ENCODE peak calls at places on chromosomes 3 and 15, in six cellular contexts. E is neural progenitor cell; D is stimulated activated CD4-positive, alpha-beta T cell treated with anti-CD3 and anti-CD28 coated beads, Interleukin-15, amount 100 ng/mL, for 24 hours; B is KBM-7; I is ecto neural progenitor cell; W is fibroblast of gingiva. L is an unnamed sample.

GRCh38 chr15:90610220-90610619 is 80.5 kb downstream of the CRTC3 start:
- DNase-seq in I (no peak), B (no peak), D (no peak), W (peak; percentile 42), E (no peak), L (no peak)

GRCh38 chr15:60476713-60477112 is 2.2 kb downstream of the ICE2 start:
- DNase-seq in I (no peak), D (no peak), E (peak; percentile 8), W (peak; percentile 45), B (no peak), L (no peak)

GRCh38 chr3:6861331-6861988 is 545 bp downstream of the GRM7 start:
- DNase-seq in W (no peak), B (no peak), D (peak; percentile 3), I (no peak), E (peak; percentile 65), L (no peak)

GRCh38 chr15:55360256-55360655 is 41.2 kb downstream of the PIGB start:
- DNase-seq in B (peak; percentile 40), E (no peak), D (no peak), I (no peak), W (no peak), L (no peak)

GRCh38 chr3:139718415-139718814 is 40.6 kb upstream of the NMNAT3 start:
- DNase-seq in I (peak; percentile 60), W (peak; percentile 50), B (no peak), D (no peak), E (peak; percentile 74), L (no peak)

GRCh38 chr3:10941972-10942371 is 50.6 kb upstream of the SLC6A1 start:
- DNase-seq in I (no peak), D (peak; percentile 48), E (peak; percentile 35), W (no peak), B (peak; percentile 35), L (no peak)

GRCh38 chr3:194938845-194939531 is 253.3 kb downstream of the FAM43A start:
- DNase-seq in W (no peak), B (no peak), E (no peak), I (no peak), D (no peak), L (peak; percentile 46)

GRCh38 chr3:65930650-65931049 is 108.1 kb downstream of the MAGI1 start:
- DNase-seq in W (no peak), E (no peak), I (no peak), B (no peak), D (no peak), L (no peak)

GRCh38 chr15:76059320-76060097 is at the start of gene TMEM266:
- DNase-seq in I (peak; percentile 84), D (peak; percentile 35), B (no peak), E (peak; percentile 96), W (no peak), L (no peak)

GRCh38 chr15:72591361-72591760 is 63.1 kb upstream of the GOLGA6B start:
- DNase-seq in B (no peak), I (no peak), E (no peak), W (no peak), D (no peak), L (no peak)

GRCh38 chr3:45597581-45597980 is 3.0 kb downstream of the LIMD1 start:
- DNase-seq in W (no peak), B (no peak), E (no peak), I (no peak), D (no peak), L (no peak)

GRCh38 chr3:135229018-135229495 is 434.0 kb downstream of the EPHB1 start:
- DNase-seq in B (no peak), W (no peak), E (peak; percentile 35), I (no peak), D (no peak), L (no peak)

GRCh38 chr3:193354423-193354822 is 24.1 kb downstream of the ATP13A5 start:
- DNase-seq in W (no peak), I (no peak), B (no peak), E (no peak), D (no peak), L (no peak)

GRCh38 chr3:32675164-32675563 is 9.8 kb upstream of the CNOT10 start:
- DNase-seq in D (no peak), W (no peak), E (no peak), I (no peak), B (no peak), L (no peak)

GRCh38 chr3:128598884-128599664 is 51.5 kb downstream of the RPN1 start:
- DNase-seq in D (no peak), W (no peak), B (no peak), I (no peak), E (no peak), L (no peak)

GRCh38 chr3:48631516-48632448 is 3.5 kb downstream of the SLC26A6 start:
- DNase-seq in B (no peak), I (no peak), E (no peak), D (no peak), W (no peak), L (no peak)

GRCh38 chr3:35215525-35216500 is 423.5 kb upstream of the ARPP21 start:
- DNase-seq in D (no peak), I (no peak), B (no peak), W (no peak), E (no peak), L (no peak)

GRCh38 chr3:146658841-146659240 is 53.7 kb upstream of the PLSCR5 start:
- DNase-seq in I (no peak), W (no peak), E (no peak), B (no peak), D (no peak), L (no peak)

GRCh38 chr15:96626936-96627577 is 296.6 kb downstream of the NR2F2 start:
- DNase-seq in I (peak; percentile 47), E (no peak), D (no peak), B (no peak), W (no peak), L (no peak)

GRCh38 chr3:48478631-48479555 is 25.1 kb downstream of the SHISA5 start:
- DNase-seq in I (no peak), W (no peak), D (peak; percentile 52), E (no peak), B (peak; percentile 49), L (no peak)

GRCh38 chr15:90956551-90957104 is 1.9 kb downstream of the RCCD1 start:
- DNase-seq in E (peak; percentile 92), B (no peak), W (peak; percentile 63), I (peak; percentile 92), D (peak; percentile 76), L (peak; percentile 76)

GRCh38 chr3:94862703-94863102 is 799.8 kb downstream of the NSUN3 start:
- DNase-seq in E (peak; percentile 47), I (no peak), B (peak; percentile 30), W (no peak), D (no peak), L (no peak)

GRCh38 chr3:11167590-11167989 is 13.3 kb downstream of the HRH1 start:
- DNase-seq in W (no peak), D (no peak), I (no peak), B (no peak), E (no peak), L (no peak)

GRCh38 chr15:90037510-90037860 is 36.4 kb downstream of the ZNF710 start:
- DNase-seq in D (no peak), W (peak; percentile 29), B (no peak), I (no peak), E (no peak), L (no peak)

GRCh38 chr15:75200765-75201608 is 695 bp upstream of the C15orf39 start:
- DNase-seq in E (peak; percentile 38), I (no peak), B (peak; percentile 87), D (peak; percentile 69), W (no peak), L (peak; percentile 79)

GRCh38 chr3:196186661-196187573 is 24.3 kb downstream of the ZDHHC19 start:
- DNase-seq in B (peak; percentile 76), I (peak; percentile 84), W (no peak), E (peak; percentile 90), D (no peak), L (no peak)

GRCh38 chr3:127422663-127423375 is 135.0 kb upstream of the PRR20G start:
- DNase-seq in D (no peak), E (peak; percentile 43), W (no peak), I (peak; percentile 52), B (no peak), L (peak; percentile 32)

GRCh38 chr15:31758126-31758525 is 272.2 kb upstream of the CHRNA7 start:
- DNase-seq in I (no peak), B (peak; percentile 1), E (no peak), W (peak; percentile 7), D (no peak), L (peak; percentile 88)

GRCh38 chr3:144369151-144369879 is 397.7 kb downstream of the DIPK2A start:
- DNase-seq in W (no peak), E (peak; percentile 46), D (no peak), I (no peak), B (no peak), L (no peak)

GRCh38 chr15:76512971-76513370 is 176.4 kb downstream of the ISL2 start:
- DNase-seq in E (no peak), I (no peak), W (no peak), B (no peak), D (no peak), L (no peak)

GRCh38 chr3:105343991-105344390 is 22.7 kb upstream of the ALCAM start:
- DNase-seq in B (no peak), E (no peak), I (no peak), D (no peak), W (no peak), L (no peak)

GRCh38 chr3:126035362-126036050 is 48.4 kb downstream of the SLC41A3 start:
- DNase-seq in D (no peak), I (peak; percentile 15), E (no peak), B (no peak), W (no peak), L (peak; percentile 31)

GRCh38 chr3:58666683-58667082 is at the start of gene FAM3D:
- DNase-seq in B (peak; percentile 49), I (no peak), D (no peak), E (no peak), W (no peak), L (peak; percentile 56)

GRCh38 chr3:95310560-95310959 is 1247.7 kb downstream of the NSUN3 start:
- DNase-seq in E (no peak), W (no peak), D (no peak), I (no peak), B (no peak), L (no peak)

GRCh38 chr15:62099171-62099601 is 32.4 kb downstream of the C2CD4A start:
- DNase-seq in W (peak; percentile 86), E (no peak), D (no peak), I (no peak), B (no peak), L (no peak)

GRCh38 chr3:127275287-127275781 is 12.5 kb downstream of the PRR20G start:
- DNase-seq in D (no peak), I (no peak), B (no peak), W (peak; percentile 17), E (no peak), L (no peak)

GRCh38 chr3:33437556-33438283 is 2.5 kb downstream of the UBP1 start:
- DNase-seq in W (peak; percentile 12), E (peak; percentile 39), I (no peak), D (no peak), B (peak; percentile 37), L (no peak)